ENCODE peak calls at places on chromosomes 13 and 19, in nine cellular contexts. G is T-helper 22 cell, L is occipital lobe, R is NCI-H1092, E is AG09309, T is progenitor cell of endocrine pancreas, M is astrocyte of the spinal cord, O is COR-L47, Z is WTC11. P is an unnamed sample.

GRCh38 chr13:101730420-101731000 is 278.0 kb downstream of the ITGBL1 start:
- DNase-seq in G (no peak), L (no peak), O (no peak), Z (no peak), T (no peak), E (no peak), R (no peak), M (peak), P (no peak)

GRCh38 chr13:55307909-55308308 is 1832.8 kb upstream of the PRR20A start:
- DNase-seq in E (no peak), O (no peak), L (no peak), Z (no peak), G (no peak), M (no peak), T (no peak), R (no peak), P (no peak)

GRCh38 chr13:40148103-40148502 is 492.6 kb downstream of the COG6 start:
- DNase-seq in R (no peak), E (no peak), G (peak), L (no peak), T (no peak), Z (no peak), M (no peak), O (no peak), P (no peak)

GRCh38 chr19:52492991-52493470 is 34.4 kb upstream of the ZNF808 start:
- DNase-seq in G (no peak), L (no peak), Z (peak), M (no peak), O (no peak), T (peak), E (no peak), R (no peak), P (no peak)

GRCh38 chr13:32722340-32722739 is 136.1 kb downstream of the PDS5B start:
- DNase-seq in R (no peak), Z (no peak), O (no peak), L (no peak), E (no peak), T (no peak), G (no peak), M (no peak), P (no peak)

GRCh38 chr19:46480409-46480808 is 9.0 kb upstream of the PNMA8A start:
- DNase-seq in L (no peak), Z (no peak), M (peak), G (no peak), O (no peak), R (no peak), E (no peak), T (no peak), P (no peak)

GRCh38 chr19:50315773-50316448 is 13.3 kb downstream of the KCNC3 start:
- DNase-seq in R (peak), M (peak), E (no peak), Z (peak), O (no peak), T (no peak), L (no peak), G (no peak), P (no peak)

GRCh38 chr13:97982286-97982685 is 28.8 kb downstream of the IPO5 start:
- DNase-seq in G (no peak), L (no peak), E (no peak), R (no peak), M (no peak), T (no peak), O (no peak), Z (no peak), P (no peak)

P was measured in mesenteric fat pad.